ENCODE peak calls at places on chromosome 7, in five cellular contexts. One of them, this sample, is unnamed.

GRCh38 chr7:45036801-45037200 is 36.8 kb downstream of the CCM2 start:
- DNase-seq in heart left ventricle: no peak
- DNase-seq in uterus: no peak
- DNase-seq in lung: no peak
- DNase-seq in A549: no peak
- DNase-seq in this sample: no peak

GRCh38 chr7:138934861-138935260 is 46.3 kb downstream of the KIAA1549 start:
- DNase-seq in heart left ventricle: no peak
- DNase-seq in uterus: no peak
- DNase-seq in lung: no peak
- DNase-seq in A549: no peak
- DNase-seq in this sample: no peak

GRCh38 chr7:49630513-49630912 is 142.9 kb upstream of the VWC2 start:
- DNase-seq in heart left ventricle: peak; percentile 61
- DNase-seq in uterus: no peak
- DNase-seq in lung: no peak
- DNase-seq in A549: no peak
- DNase-seq in this sample: no peak

GRCh38 chr7:157887400-157887799 is 550.6 kb downstream of the DNAJB6 start:
- DNase-seq in heart left ventricle: no peak
- DNase-seq in uterus: no peak
- DNase-seq in lung: no peak
- DNase-seq in A549: no peak
- DNase-seq in this sample: no peak

GRCh38 chr7:6530626-6531491 is 20.4 kb downstream of the GRID2IP start:
- DNase-seq in heart left ventricle: no peak
- DNase-seq in uterus: no peak
- DNase-seq in lung: no peak
- DNase-seq in A549: no peak
- DNase-seq in this sample: peak; percentile 30

GRCh38 chr7:90764848-90765570 is 168.9 kb downstream of the CDK14 start:
- DNase-seq in heart left ventricle: no peak
- DNase-seq in uterus: no peak
- DNase-seq in lung: no peak
- DNase-seq in A549: no peak
- DNase-seq in this sample: peak; percentile 6

GRCh38 chr7:79880312-79880711 is 254.3 kb upstream of the GNAI1 start:
- DNase-seq in heart left ventricle: no peak
- DNase-seq in uterus: no peak
- DNase-seq in lung: no peak
- DNase-seq in A549: no peak
- DNase-seq in this sample: no peak

GRCh38 chr7:4067874-4068273 is 614.2 kb upstream of the FOXK1 start:
- DNase-seq in heart left ventricle: no peak
- DNase-seq in uterus: no peak
- DNase-seq in lung: no peak
- DNase-seq in A549: no peak
- DNase-seq in this sample: no peak

GRCh38 chr7:137443616-137444015 is 100.1 kb upstream of the PTN start:
- DNase-seq in heart left ventricle: no peak
- DNase-seq in uterus: no peak
- DNase-seq in lung: no peak
- DNase-seq in A549: no peak
- DNase-seq in this sample: no peak

GRCh38 chr7:31073486-31074383 is 21.6 kb downstream of the ADCYAP1R1 start:
- DNase-seq in heart left ventricle: peak; percentile 21
- DNase-seq in uterus: no peak
- DNase-seq in lung: no peak
- DNase-seq in A549: no peak
- DNase-seq in this sample: no peak

GRCh38 chr7:99837649-99838361 is 10.0 kb downstream of the CYP3A43 start:
- DNase-seq in heart left ventricle: no peak
- DNase-seq in uterus: no peak
- DNase-seq in lung: no peak
- DNase-seq in A549: peak; percentile 26
- DNase-seq in this sample: no peak

GRCh38 chr7:8433477-8434289 is at the start of gene NXPH1:
- DNase-seq in heart left ventricle: peak; percentile 29
- DNase-seq in uterus: no peak
- DNase-seq in lung: no peak
- DNase-seq in A549: no peak
- DNase-seq in this sample: peak; percentile 81

GRCh38 chr7:131019351-131019750 is 285.3 kb upstream of the KLF14 start:
- DNase-seq in heart left ventricle: no peak
- DNase-seq in uterus: no peak
- DNase-seq in lung: no peak
- DNase-seq in A549: no peak
- DNase-seq in this sample: no peak

GRCh38 chr7:159114096-159114495 is 30.6 kb downstream of the VIPR2 start:
- DNase-seq in heart left ventricle: peak; percentile 18
- DNase-seq in uterus: no peak
- DNase-seq in lung: no peak
- DNase-seq in A549: no peak
- DNase-seq in this sample: no peak

GRCh38 chr7:90933984-90934383 is 330.2 kb upstream of the FZD1 start:
- DNase-seq in heart left ventricle: peak; percentile 44
- DNase-seq in uterus: no peak
- DNase-seq in lung: no peak
- DNase-seq in A549: no peak
- DNase-seq in this sample: no peak

GRCh38 chr7:103989785-103990775 is 622 bp upstream of the RELN start:
- DNase-seq in heart left ventricle: no peak
- DNase-seq in uterus: no peak
- DNase-seq in lung: no peak
- DNase-seq in A549: no peak
- DNase-seq in this sample: peak; percentile 42

GRCh38 chr7:29281782-29282541 is 87.4 kb downstream of the CHN2 start:
- DNase-seq in heart left ventricle: peak; percentile 67
- DNase-seq in uterus: peak; percentile 18
- DNase-seq in lung: no peak
- DNase-seq in A549: no peak
- DNase-seq in this sample: no peak

GRCh38 chr7:106659369-106659962 is 1.5 kb downstream of the CCDC71L start:
- DNase-seq in heart left ventricle: no peak
- DNase-seq in uterus: no peak
- DNase-seq in lung: no peak
- DNase-seq in A549: no peak
- DNase-seq in this sample: no peak

GRCh38 chr7:122092964-122093797 is 50.9 kb downstream of the AASS start:
- DNase-seq in heart left ventricle: peak; percentile 56
- DNase-seq in uterus: peak; percentile 46
- DNase-seq in lung: peak; percentile 57
- DNase-seq in A549: peak; percentile 71
- DNase-seq in this sample: peak; percentile 80

GRCh38 chr7:77866791-77867190 is 68.2 kb downstream of the PHTF2 start:
- DNase-seq in heart left ventricle: no peak
- DNase-seq in uterus: no peak
- DNase-seq in lung: no peak
- DNase-seq in A549: peak; percentile 39
- DNase-seq in this sample: no peak

GRCh38 chr7:55500117-55500516 is 72.2 kb downstream of the VOPP1 start:
- DNase-seq in heart left ventricle: no peak
- DNase-seq in uterus: no peak
- DNase-seq in lung: no peak
- DNase-seq in A549: no peak
- DNase-seq in this sample: no peak

GRCh38 chr7:122038904-122039303 is 105.1 kb downstream of the AASS start:
- DNase-seq in heart left ventricle: no peak
- DNase-seq in uterus: no peak
- DNase-seq in lung: no peak
- DNase-seq in A549: no peak
- DNase-seq in this sample: no peak

GRCh38 chr7:143519411-143520131 is 41.9 kb downstream of the TAS2R41 start:
- DNase-seq in heart left ventricle: peak; percentile 49
- DNase-seq in uterus: no peak
- DNase-seq in lung: no peak
- DNase-seq in A549: peak; percentile 37
- DNase-seq in this sample: no peak

GRCh38 chr7:50206521-50207250 is 97.8 kb upstream of the IKZF1 start:
- DNase-seq in heart left ventricle: no peak
- DNase-seq in uterus: no peak
- DNase-seq in lung: no peak
- DNase-seq in A549: no peak
- DNase-seq in this sample: no peak

GRCh38 chr7:43884617-43885016 is 15.3 kb upstream of the MRPS24 start:
- DNase-seq in heart left ventricle: no peak
- DNase-seq in uterus: no peak
- DNase-seq in lung: no peak
- DNase-seq in A549: no peak
- DNase-seq in this sample: no peak

DNA sequence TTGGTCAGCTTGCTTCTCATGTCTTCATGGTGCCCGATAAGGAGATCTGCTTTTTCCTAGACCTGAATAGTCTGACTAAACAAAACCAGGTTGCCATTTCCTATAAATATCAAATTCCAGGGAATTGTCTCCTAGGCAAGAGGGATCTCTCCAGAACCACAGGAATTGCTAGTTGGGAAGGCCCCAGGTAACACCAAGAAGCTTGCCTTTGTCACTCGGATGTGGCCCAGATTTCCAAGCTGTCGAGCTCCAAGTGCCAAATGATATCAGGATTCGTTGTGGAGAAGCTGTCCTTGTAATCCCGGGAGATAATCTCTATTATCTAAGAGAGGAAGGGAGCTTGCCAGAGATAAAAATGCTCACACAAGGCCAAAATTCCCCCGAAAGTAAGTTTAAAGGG is 1288.5 kb upstream of the AUTS2 start:
- DNase-seq in heart left ventricle: no peak
- DNase-seq in uterus: no peak
- DNase-seq in lung: no peak
- DNase-seq in A549: no peak
- DNase-seq in this sample: no peak
- H3K4me1 ChIP-seq in heart left ventricle: no peaks in the 10 kb centered on the region
- H3K4me1 ChIP-seq in uterus: no peaks in the 10 kb centered on the region
- H3K4me1 ChIP-seq in lung: no peaks in the 10 kb centered on the region
- H3K4me1 ChIP-seq in A549: peaks cover 10% of the 10 kb centered on the region
- H3K4me1 ChIP-seq in this sample: no peaks in the 10 kb centered on the region

GRCh38 chr7:35036361-35037171 is 719 bp downstream of the DPY19L1 start:
- DNase-seq in heart left ventricle: peak; percentile 75
- DNase-seq in uterus: peak; percentile 41
- DNase-seq in lung: peak; percentile 58
- DNase-seq in A549: peak; percentile 59
- DNase-seq in this sample: peak; percentile 28
- H3K4me1 ChIP-seq in heart left ventricle: peaks cover 4% of the 10 kb centered on the region
- H3K4me1 ChIP-seq in uterus: no peaks in the 10 kb centered on the region
- H3K4me1 ChIP-seq in lung: peaks cover 2% of the 10 kb centered on the region
- H3K4me1 ChIP-seq in A549: peaks cover 41% of the 10 kb centered on the region
- H3K4me1 ChIP-seq in this sample: peaks cover 11% of the 10 kb centered on the region

DNA sequence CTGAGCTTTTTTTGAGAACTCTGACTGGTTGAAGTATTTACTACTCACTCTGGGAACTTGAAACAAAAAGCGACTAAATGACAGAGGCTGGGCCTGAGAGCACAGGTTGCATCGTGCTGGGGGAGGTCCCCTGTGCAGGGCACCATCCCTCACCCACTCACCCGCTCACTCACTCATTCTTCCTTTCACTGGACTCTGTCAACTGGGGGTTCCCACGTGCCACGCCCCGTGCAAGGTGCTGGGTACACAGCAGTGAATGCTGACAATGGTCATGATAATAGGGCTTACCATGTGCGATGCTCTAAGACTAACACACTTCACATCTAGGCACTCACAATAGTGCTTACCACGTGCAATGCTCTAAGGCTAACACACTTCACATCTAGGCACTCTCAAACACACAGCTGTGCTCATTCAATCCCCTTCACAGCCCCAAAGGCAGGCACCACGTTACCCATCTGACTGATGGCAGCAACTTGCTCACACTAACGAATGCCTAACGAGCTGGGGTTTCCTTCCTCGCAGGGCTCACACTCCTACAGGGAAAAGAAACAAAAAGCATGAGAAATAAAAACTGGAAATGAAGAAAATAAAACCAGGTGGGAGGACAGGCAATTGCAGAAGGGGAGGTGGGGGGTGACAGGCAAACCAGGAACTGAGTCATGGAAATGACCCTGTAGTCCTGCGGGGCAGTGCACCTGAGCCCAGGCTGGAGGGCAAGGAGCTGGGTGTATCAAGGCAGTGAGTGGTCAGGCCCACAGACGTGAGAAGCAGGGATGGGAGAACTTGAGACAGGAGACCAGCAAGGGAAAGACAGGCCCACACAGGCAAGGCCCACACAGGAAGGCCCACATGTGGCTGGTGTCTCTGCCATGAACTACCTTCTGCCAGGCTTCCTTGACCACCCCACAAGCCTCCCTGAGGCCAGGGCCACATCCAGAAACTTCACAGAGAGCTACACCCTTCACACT is 147.0 kb upstream of the FAM20C start:
- DNase-seq in heart left ventricle: no peak
- DNase-seq in uterus: no peak
- DNase-seq in lung: no peak
- DNase-seq in A549: no peak
- DNase-seq in this sample: no peak
- H3K4me1 ChIP-seq in heart left ventricle: no peaks in the 10 kb centered on the region
- H3K4me1 ChIP-seq in uterus: no peaks in the 10 kb centered on the region
- H3K4me1 ChIP-seq in lung: peaks cover 3% of the 10 kb centered on the region
- H3K4me1 ChIP-seq in A549: no peaks in the 10 kb centered on the region
- H3K4me1 ChIP-seq in this sample: no peaks in the 10 kb centered on the region

DNA sequence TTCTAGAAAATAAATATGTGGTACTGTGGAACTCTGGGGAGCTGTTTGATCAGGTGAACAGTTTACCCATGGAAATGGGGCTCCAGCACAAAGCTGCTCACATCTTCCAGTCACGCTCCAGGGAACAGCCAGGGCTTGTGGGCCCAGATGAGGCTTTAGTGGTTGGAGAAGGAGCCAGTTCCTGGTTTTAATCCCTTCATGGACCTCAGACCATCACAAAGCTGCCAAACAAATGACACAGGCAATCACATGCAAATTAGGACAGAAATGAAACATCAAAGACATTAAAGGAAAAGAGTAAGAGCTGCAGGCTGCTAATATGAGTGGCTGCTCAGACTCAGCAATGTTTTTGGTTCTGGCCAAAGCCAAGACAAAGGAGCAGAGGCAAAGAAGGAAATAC is 2.2 kb upstream of the ATP6V0E2 start:
- DNase-seq in heart left ventricle: no peak
- DNase-seq in uterus: no peak
- DNase-seq in lung: no peak
- DNase-seq in A549: no peak
- DNase-seq in this sample: peak; percentile 57
- H3K4me1 ChIP-seq in heart left ventricle: peaks cover 7% of the 10 kb centered on the region
- H3K4me1 ChIP-seq in uterus: no peaks in the 10 kb centered on the region
- H3K4me1 ChIP-seq in lung: peaks cover 11% of the 10 kb centered on the region
- H3K4me1 ChIP-seq in A549: peaks cover 10% of the 10 kb centered on the region
- H3K4me1 ChIP-seq in this sample: peaks cover 15% of the 10 kb centered on the region

This sample was measured in HAP-1.